ENCODE peak calls at places on chromosomes 11 and 22, in eight cellular contexts. P, F, D, I, V, L, G and B are unnamed samples.

GRCh38 chr11:11748706-11749365 is 92.9 kb upstream of the USP47 start:
- DNase-seq in P (no peak), F (peak; percentile 10), D (no peak), I (no peak), V (peak; percentile 70), L (no peak), G (no peak), B (peak; percentile 15)

GRCh38 chr22:20183101-20183500 is 32.2 kb upstream of the CCDC188 start:
- DNase-seq in P (no peak), F (no peak), D (no peak), I (no peak), V (no peak), L (no peak), G (no peak), B (no peak)

GRCh38 chr11:69114362-69114761 is 41.4 kb upstream of the SMIM38 start:
- DNase-seq in P (no peak), F (no peak), D (no peak), I (no peak), V (no peak), L (no peak), G (no peak), B (no peak)

GRCh38 chr11:68942751-68943271 is 38.0 kb downstream of the MRGPRD start:
- DNase-seq in P (no peak), F (no peak), D (no peak), I (no peak), V (no peak), L (peak; percentile 37), G (no peak), B (peak; percentile 6)

GRCh38 chr11:2691991-2692841 is 7.6 kb downstream of the KCNQ1OT1 start:
- DNase-seq in P (no peak), F (no peak), D (no peak), I (no peak), V (peak; percentile 23), L (no peak), G (peak; percentile 61), B (no peak)

GRCh38 chr22:23193882-23194281 is 13.6 kb downstream of the BCR start:
- DNase-seq in P (no peak), F (no peak), D (no peak), I (no peak), V (no peak), L (no peak), G (no peak), B (no peak)

GRCh38 chr11:28836285-28837081 is 728.3 kb downstream of the METTL15 start:
- DNase-seq in P (peak; percentile 48), F (peak; percentile 34), D (peak; percentile 100), I (no peak), V (peak; percentile 97), L (no peak), G (peak; percentile 65), B (peak; percentile 98)

GRCh38 chr11:61023086-61024035 is 51.9 kb downstream of the CD6 start:
- DNase-seq in P (no peak), F (no peak), D (no peak), I (peak; percentile 46), V (no peak), L (no peak), G (peak; percentile 71), B (no peak)

GRCh38 chr11:94539420-94539819 is 4.3 kb upstream of the FUT4 start:
- DNase-seq in P (no peak), F (no peak), D (no peak), I (no peak), V (peak; percentile 35), L (no peak), G (peak; percentile 7), B (no peak)

GRCh38 chr22:25035715-25036114 is 83.2 kb downstream of the KIAA1671 start:
- DNase-seq in P (no peak), F (no peak), D (no peak), I (no peak), V (no peak), L (no peak), G (no peak), B (no peak)

GRCh38 chr22:42132457-42132856 is 1.8 kb upstream of the CYP2D6 start:
- DNase-seq in P (no peak), F (no peak), D (no peak), I (no peak), V (no peak), L (no peak), G (no peak), B (no peak)

GRCh38 chr11:17171342-17171741 is 36.4 kb downstream of the PIK3C2A start:
- DNase-seq in P (no peak), F (peak; percentile 31), D (peak; percentile 15), I (no peak), V (peak; percentile 8), L (no peak), G (no peak), B (peak; percentile 68)

GRCh38 chr22:50728523-50728931 is 9.5 kb upstream of the ACR start:
- DNase-seq in P (no peak), F (no peak), D (no peak), I (no peak), V (no peak), L (no peak), G (no peak), B (no peak)

GRCh38 chr11:77065878-77066228 is 918 bp upstream of the CAPN5 start:
- DNase-seq in P (no peak), F (no peak), D (peak; percentile 71), I (no peak), V (peak; percentile 30), L (peak; percentile 44), G (no peak), B (peak; percentile 64)

GRCh38 chr11:102771351-102771750 is 9.1 kb downstream of the MMP10 start:
- DNase-seq in P (no peak), F (no peak), D (no peak), I (no peak), V (no peak), L (no peak), G (no peak), B (no peak)

GRCh38 chr11:106989056-106989455 is 29.2 kb downstream of the GUCY1A2 start:
- DNase-seq in P (no peak), F (no peak), D (no peak), I (no peak), V (peak; percentile 39), L (no peak), G (no peak), B (peak; percentile 34)

GRCh38 chr22:31333648-31334047 is 12.5 kb downstream of the PATZ1 start:
- DNase-seq in P (no peak), F (no peak), D (no peak), I (no peak), V (no peak), L (no peak), G (no peak), B (peak; percentile 20)